ENCODE peak calls at places on chromosomes 7 and 10, in nine cellular contexts. One of them, this sample, is unnamed. For H3K4me1, the result is how much of the 10 kb centered on the place peaks cover.

GRCh38 chr7:29873644-29874294 is 67.5 kb downstream of the WIPF3 start:
- DNase-seq in endodermal cell: no peak
- DNase-seq in H9: no peak
- DNase-seq in neural progenitor cell: no peak
- DNase-seq in adipocyte: no peak
- DNase-seq in PC-3: no peak
- DNase-seq in IMR-90: no peak
- DNase-seq in K562: no peak
- DNase-seq in GM23248: no peak
- DNase-seq in this sample: no peak

GRCh38 chr7:36216063-36216684 is 63.1 kb downstream of the EEPD1 start:
- DNase-seq in endodermal cell: peak
- DNase-seq in H9: no peak
- DNase-seq in neural progenitor cell: no peak
- DNase-seq in adipocyte: peak
- DNase-seq in PC-3: peak
- DNase-seq in IMR-90: peak
- DNase-seq in K562: no peak
- DNase-seq in GM23248: peak
- DNase-seq in this sample: no peak

GRCh38 chr10:131165092-131165491 is 146.4 kb downstream of the TCERG1L start:
- DNase-seq in endodermal cell: no peak
- DNase-seq in H9: no peak
- DNase-seq in neural progenitor cell: no peak
- DNase-seq in adipocyte: no peak
- DNase-seq in PC-3: no peak
- DNase-seq in IMR-90: no peak
- DNase-seq in K562: no peak
- DNase-seq in GM23248: no peak
- DNase-seq in this sample: no peak

GRCh38 chr10:121069061-121069850 is 218.1 kb downstream of the WDR11 start:
- DNase-seq in endodermal cell: no peak
- DNase-seq in H9: no peak
- DNase-seq in neural progenitor cell: no peak
- DNase-seq in adipocyte: no peak
- DNase-seq in PC-3: peak
- DNase-seq in IMR-90: no peak
- DNase-seq in K562: no peak
- DNase-seq in GM23248: no peak
- DNase-seq in this sample: no peak

GRCh38 chr7:9945131-9945530 is 1028.5 kb upstream of the PHF14 start:
- DNase-seq in endodermal cell: no peak
- DNase-seq in H9: no peak
- DNase-seq in neural progenitor cell: peak
- DNase-seq in adipocyte: no peak
- DNase-seq in PC-3: no peak
- DNase-seq in IMR-90: no peak
- DNase-seq in K562: no peak
- DNase-seq in GM23248: no peak
- DNase-seq in this sample: no peak

GRCh38 chr10:131733596-131733995 is 167.2 kb upstream of the PPP2R2D start:
- DNase-seq in endodermal cell: peak
- DNase-seq in H9: peak
- DNase-seq in neural progenitor cell: no peak
- DNase-seq in adipocyte: no peak
- DNase-seq in PC-3: no peak
- DNase-seq in IMR-90: no peak
- DNase-seq in K562: no peak
- DNase-seq in GM23248: no peak
- DNase-seq in this sample: no peak

GRCh38 chr7:132298782-132299181 is 277.5 kb downstream of the PLXNA4 start:
- DNase-seq in endodermal cell: no peak
- DNase-seq in H9: no peak
- DNase-seq in neural progenitor cell: no peak
- DNase-seq in adipocyte: peak
- DNase-seq in PC-3: peak
- DNase-seq in IMR-90: peak
- DNase-seq in K562: no peak
- DNase-seq in GM23248: peak
- DNase-seq in this sample: no peak

GRCh38 chr7:134770676-134771075 is 8.8 kb upstream of the CALD1 start:
- DNase-seq in endodermal cell: no peak
- DNase-seq in H9: no peak
- DNase-seq in neural progenitor cell: no peak
- DNase-seq in adipocyte: no peak
- DNase-seq in PC-3: no peak
- DNase-seq in IMR-90: no peak
- DNase-seq in K562: no peak
- DNase-seq in GM23248: no peak
- DNase-seq in this sample: no peak

GRCh38 chr7:2166625-2167280 is 66.0 kb downstream of the MAD1L1 start:
- DNase-seq in endodermal cell: peak
- DNase-seq in H9: peak
- DNase-seq in neural progenitor cell: no peak
- DNase-seq in adipocyte: no peak
- DNase-seq in PC-3: no peak
- DNase-seq in IMR-90: no peak
- DNase-seq in K562: no peak
- DNase-seq in GM23248: no peak
- DNase-seq in this sample: no peak

GRCh38 chr10:72056113-72056512 is 32.2 kb downstream of the SPOCK2 start:
- DNase-seq in endodermal cell: no peak
- DNase-seq in H9: no peak
- DNase-seq in neural progenitor cell: no peak
- DNase-seq in adipocyte: no peak
- DNase-seq in PC-3: no peak
- DNase-seq in IMR-90: no peak
- DNase-seq in K562: no peak
- DNase-seq in GM23248: no peak
- DNase-seq in this sample: no peak

GRCh38 chr10:122551450-122551849 is 9.1 kb upstream of the DMBT1 start:
- DNase-seq in endodermal cell: peak
- DNase-seq in H9: peak
- DNase-seq in neural progenitor cell: no peak
- DNase-seq in adipocyte: no peak
- DNase-seq in PC-3: no peak
- DNase-seq in IMR-90: no peak
- DNase-seq in K562: no peak
- DNase-seq in GM23248: no peak
- DNase-seq in this sample: no peak

GRCh38 chr7:73585196-73585595 is 6.8 kb upstream of the TBL2 start:
- DNase-seq in endodermal cell: no peak
- DNase-seq in H9: no peak
- DNase-seq in neural progenitor cell: no peak
- DNase-seq in adipocyte: peak
- DNase-seq in PC-3: no peak
- DNase-seq in IMR-90: no peak
- DNase-seq in K562: no peak
- DNase-seq in GM23248: no peak
- DNase-seq in this sample: no peak

GRCh38 chr7:155257482-155258232 is 40.0 kb upstream of the INSIG1 start:
- DNase-seq in endodermal cell: no peak
- DNase-seq in H9: no peak
- DNase-seq in neural progenitor cell: no peak
- DNase-seq in adipocyte: peak
- DNase-seq in PC-3: peak
- DNase-seq in IMR-90: no peak
- DNase-seq in K562: no peak
- DNase-seq in GM23248: peak
- DNase-seq in this sample: no peak

GRCh38 chr7:106987777-106988176 is 56.7 kb upstream of the PRKAR2B start:
- DNase-seq in endodermal cell: no peak
- DNase-seq in H9: no peak
- DNase-seq in neural progenitor cell: no peak
- DNase-seq in adipocyte: no peak
- DNase-seq in PC-3: no peak
- DNase-seq in IMR-90: no peak
- DNase-seq in K562: no peak
- DNase-seq in GM23248: no peak
- DNase-seq in this sample: no peak

GRCh38 chr7:27774717-27775328 is 34.9 kb downstream of the TAX1BP1 start:
- DNase-seq in endodermal cell: no peak
- DNase-seq in H9: no peak
- DNase-seq in neural progenitor cell: peak
- DNase-seq in adipocyte: peak
- DNase-seq in PC-3: peak
- DNase-seq in IMR-90: peak
- DNase-seq in K562: peak
- DNase-seq in GM23248: peak
- DNase-seq in this sample: no peak

GRCh38 chr7:139875821-139876241 is 46.8 kb downstream of the TBXAS1 start:
- DNase-seq in endodermal cell: no peak
- DNase-seq in H9: no peak
- DNase-seq in neural progenitor cell: no peak
- DNase-seq in adipocyte: no peak
- DNase-seq in PC-3: no peak
- DNase-seq in IMR-90: no peak
- DNase-seq in K562: no peak
- DNase-seq in GM23248: no peak
- DNase-seq in this sample: no peak

GRCh38 chr10:89838002-89838615 is 136.7 kb downstream of the KIF20B start:
- DNase-seq in endodermal cell: no peak
- DNase-seq in H9: no peak
- DNase-seq in neural progenitor cell: no peak
- DNase-seq in adipocyte: no peak
- DNase-seq in PC-3: no peak
- DNase-seq in IMR-90: no peak
- DNase-seq in K562: no peak
- DNase-seq in GM23248: peak
- DNase-seq in this sample: no peak

GRCh38 chr7:19538036-19538435 is 170.8 kb downstream of the POLR1F start:
- DNase-seq in endodermal cell: no peak
- DNase-seq in H9: no peak
- DNase-seq in neural progenitor cell: peak
- DNase-seq in adipocyte: peak
- DNase-seq in PC-3: no peak
- DNase-seq in IMR-90: no peak
- DNase-seq in K562: no peak
- DNase-seq in GM23248: peak
- DNase-seq in this sample: no peak

GRCh38 chr10:3887885-3888476 is 103.0 kb upstream of the KLF6 start:
- DNase-seq in endodermal cell: peak
- DNase-seq in H9: peak
- DNase-seq in neural progenitor cell: peak
- DNase-seq in adipocyte: peak
- DNase-seq in PC-3: peak
- DNase-seq in IMR-90: peak
- DNase-seq in K562: no peak
- DNase-seq in GM23248: peak
- DNase-seq in this sample: no peak

DNA sequence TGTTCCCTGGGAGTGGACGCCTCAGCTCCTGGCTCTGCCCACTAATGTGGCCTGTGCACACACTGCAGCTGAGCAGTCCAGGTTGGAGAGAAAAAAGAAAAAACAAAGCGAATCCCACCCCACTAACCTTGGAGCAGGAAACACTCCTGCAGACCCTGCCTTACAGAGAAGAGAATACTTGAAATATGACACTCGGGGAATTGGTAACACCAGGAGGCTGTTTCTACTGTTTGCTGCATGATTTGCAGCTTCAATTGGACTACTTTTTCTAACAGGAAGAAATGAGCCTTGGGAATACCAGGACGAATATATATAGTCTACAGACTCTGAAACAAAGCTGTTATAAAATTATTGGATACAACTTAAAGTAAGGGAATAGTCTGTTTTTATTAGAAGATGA is 22.2 kb downstream of the CDHR3 start:
- DNase-seq in endodermal cell: no peak
- DNase-seq in H9: no peak
- DNase-seq in neural progenitor cell: no peak
- DNase-seq in adipocyte: no peak
- DNase-seq in PC-3: no peak
- DNase-seq in IMR-90: no peak
- DNase-seq in K562: no peak
- DNase-seq in GM23248: no peak
- DNase-seq in this sample: no peak
- H3K9ac ChIP-seq in endodermal cell: no peak
- H3K9ac ChIP-seq in H9: no peak
- H3K9ac ChIP-seq in neural progenitor cell: no peak
- H3K9ac ChIP-seq in adipocyte: no peak
- H3K9ac ChIP-seq in PC-3: no peak
- H3K9ac ChIP-seq in IMR-90: no peak
- H3K9ac ChIP-seq in K562: no peak
- H3K9ac ChIP-seq in GM23248: no peak
- H3K9ac ChIP-seq in this sample: no peak

GRCh38 chr7:66790725-66791124 is 50.2 kb downstream of the RABGEF1 start:
- DNase-seq in endodermal cell: no peak
- DNase-seq in H9: no peak
- DNase-seq in neural progenitor cell: no peak
- DNase-seq in adipocyte: peak
- DNase-seq in PC-3: no peak
- DNase-seq in IMR-90: no peak
- DNase-seq in K562: no peak
- DNase-seq in GM23248: no peak
- DNase-seq in this sample: no peak

DNA sequence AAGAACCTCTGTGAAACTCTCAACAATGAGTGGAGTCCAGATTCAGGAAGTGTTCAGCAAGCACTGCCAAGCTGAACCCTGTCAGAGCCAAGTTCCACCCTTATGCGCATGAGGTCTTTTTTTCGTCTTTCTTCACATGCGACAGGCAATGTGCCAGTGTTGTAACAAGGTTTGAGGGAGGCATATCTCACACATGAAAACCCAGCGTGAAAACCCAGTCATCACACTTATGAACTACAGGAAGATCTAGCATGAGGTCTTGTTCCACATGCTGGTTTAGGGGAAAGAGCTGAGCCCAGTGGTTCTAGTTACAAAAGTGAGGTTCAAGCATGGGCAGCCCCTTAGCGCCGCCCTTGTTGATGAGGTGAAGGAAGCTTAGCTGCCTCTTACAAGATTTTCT is 49.7 kb downstream of the RABGEF1 start:
- DNase-seq in endodermal cell: no peak
- DNase-seq in H9: no peak
- DNase-seq in neural progenitor cell: no peak
- DNase-seq in adipocyte: no peak
- DNase-seq in PC-3: no peak
- DNase-seq in IMR-90: no peak
- DNase-seq in K562: no peak
- DNase-seq in GM23248: peak
- DNase-seq in this sample: no peak
- H3K4me1 ChIP-seq in endodermal cell: under half
- H3K4me1 ChIP-seq in H9: under half
- H3K4me1 ChIP-seq in neural progenitor cell: under half
- H3K4me1 ChIP-seq in adipocyte: under half
- H3K4me1 ChIP-seq in PC-3: under half
- H3K4me1 ChIP-seq in IMR-90: under half
- H3K4me1 ChIP-seq in K562: under half
- H3K4me1 ChIP-seq in GM23248: under half
- H3K4me1 ChIP-seq in this sample: under half

GRCh38 chr7:64997927-64998391 is 7.1 kb upstream of the ZNF117 start:
- DNase-seq in endodermal cell: no peak
- DNase-seq in H9: no peak
- DNase-seq in neural progenitor cell: no peak
- DNase-seq in adipocyte: peak
- DNase-seq in PC-3: peak
- DNase-seq in IMR-90: peak
- DNase-seq in K562: no peak
- DNase-seq in GM23248: peak
- DNase-seq in this sample: no peak
- H3K9ac ChIP-seq in endodermal cell: no peak
- H3K9ac ChIP-seq in H9: no peak
- H3K9ac ChIP-seq in neural progenitor cell: no peak
- H3K9ac ChIP-seq in adipocyte: peak
- H3K9ac ChIP-seq in PC-3: no peak
- H3K9ac ChIP-seq in IMR-90: no peak
- H3K9ac ChIP-seq in K562: no peak
- H3K9ac ChIP-seq in GM23248: no peak
- H3K9ac ChIP-seq in this sample: no peak

GRCh38 chr7:99624487-99624886 is 7.7 kb downstream of the ZSCAN25 start:
- DNase-seq in endodermal cell: no peak
- DNase-seq in H9: no peak
- DNase-seq in neural progenitor cell: no peak
- DNase-seq in adipocyte: no peak
- DNase-seq in PC-3: no peak
- DNase-seq in IMR-90: no peak
- DNase-seq in K562: no peak
- DNase-seq in GM23248: no peak
- DNase-seq in this sample: no peak
- H3K4me1 ChIP-seq in endodermal cell: under half
- H3K4me1 ChIP-seq in H9: under half
- H3K4me1 ChIP-seq in neural progenitor cell: under half
- H3K4me1 ChIP-seq in adipocyte: under half
- H3K4me1 ChIP-seq in PC-3: under half
- H3K4me1 ChIP-seq in IMR-90: under half
- H3K4me1 ChIP-seq in K562: under half
- H3K4me1 ChIP-seq in GM23248: under half
- H3K4me1 ChIP-seq in this sample: under half